ENCODE peak calls at places on chromosomes 11 and 22, in eight cellular contexts. N is GM04503, D is AG10803, W is AG20443, F is hippocampal formation, A is nucleus accumbens, T is T-helper 1 cell, B is SHP77 treated with DMSO at 0.1 percent for 48 hours. L is an unnamed sample.

GRCh38 chr11:128502736-128503135 is 84.6 kb downstream of the ETS1 start:
- DNase-seq in T (no peak), F (no peak), A (no peak), B (no peak), D (peak; percentile 90), W (no peak), N (peak; percentile 70), L (no peak)

GRCh38 chr11:36452231-36452630 is 57.8 kb downstream of the TRAF6 start:
- DNase-seq in F (no peak), W (no peak), B (no peak), A (no peak), T (no peak), N (no peak), D (peak; percentile 84), L (no peak)

GRCh38 chr22:32775957-32776356 is 25.5 kb upstream of the TIMP3 start:
- DNase-seq in D (no peak), T (no peak), N (no peak), W (peak; percentile 33), A (no peak), F (no peak), B (no peak), L (no peak)

GRCh38 chr22:25759825-25760231 is 17.8 kb downstream of the MYO18B start:
- DNase-seq in D (peak; percentile 93), T (no peak), N (peak; percentile 92), F (no peak), W (peak; percentile 87), A (no peak), B (no peak), L (no peak)

GRCh38 chr11:64055077-64055476 is 19.3 kb downstream of the FLRT1 start:
- DNase-seq in N (no peak), D (no peak), B (no peak), T (no peak), F (no peak), A (no peak), W (no peak), L (peak; percentile 84)

GRCh38 chr11:65988791-65989592 is 13.0 kb downstream of the EIF1AD start:
- DNase-seq in N (peak; percentile 78), T (peak; percentile 89), F (peak; percentile 88), B (peak; percentile 85), A (peak; percentile 77), D (peak; percentile 94), W (peak; percentile 91), L (peak; percentile 89)

GRCh38 chr11:19880088-19880345 is 167.4 kb downstream of the NAV2 start:
- DNase-seq in B (no peak), A (no peak), D (no peak), W (no peak), F (no peak), N (no peak), T (no peak), L (no peak)

GRCh38 chr11:33634291-33634834 is 66.3 kb downstream of the C11orf91 start:
- DNase-seq in B (no peak), D (peak; percentile 79), T (no peak), W (peak; percentile 32), F (no peak), N (no peak), A (no peak), L (no peak)

GRCh38 chr11:11291432-11292015 is 61.5 kb downstream of the CSNK2A3 start:
- DNase-seq in F (no peak), T (no peak), B (peak; percentile 39), A (no peak), N (no peak), D (no peak), W (no peak), L (no peak)

GRCh38 chr11:105202422-105202821 is 62.9 kb upstream of the CARD18 start:
- DNase-seq in T (no peak), D (no peak), F (no peak), A (no peak), W (no peak), N (no peak), B (no peak), L (no peak)

GRCh38 chr11:126318642-126319373 is 14.9 kb downstream of the DCPS start:
- DNase-seq in A (no peak), W (peak; percentile 87), D (peak; percentile 98), F (no peak), N (peak; percentile 90), B (no peak), T (no peak), L (no peak)

GRCh38 chr22:38412435-38413084 is 42.4 kb downstream of the KCNJ4 start:
- DNase-seq in F (no peak), W (peak; percentile 76), D (no peak), B (no peak), N (no peak), A (no peak), T (no peak), L (peak; percentile 75)

GRCh38 chr11:45362636-45363035 is 76.5 kb upstream of the SYT13 start:
- DNase-seq in A (no peak), T (no peak), W (no peak), B (no peak), F (no peak), D (no peak), N (no peak), L (no peak)

GRCh38 chr22:37043828-37044538 is 7.6 kb upstream of the KCTD17 start:
- DNase-seq in B (peak; percentile 49), N (no peak), F (no peak), D (peak; percentile 25), W (peak; percentile 51), T (no peak), A (no peak), L (peak; percentile 82)

GRCh38 chr11:126304457-126305072 is 705 bp downstream of the DCPS start:
- DNase-seq in D (no peak), T (no peak), N (no peak), F (no peak), A (no peak), W (no peak), B (no peak), L (no peak)

GRCh38 chr22:40036591-40037225 is 42.0 kb downstream of the FAM83F start:
- DNase-seq in D (peak; percentile 77), N (no peak), F (peak; percentile 28), A (no peak), W (peak; percentile 84), B (peak; percentile 55), T (no peak), L (no peak)

GRCh38 chr11:128520206-128520885 is 67.0 kb downstream of the ETS1 start:
- DNase-seq in A (no peak), T (no peak), W (no peak), D (no peak), N (no peak), F (no peak), B (no peak), L (no peak)

GRCh38 chr11:114079406-114080072 is 20.0 kb downstream of the ZBTB16 start:
- DNase-seq in F (no peak), N (no peak), D (no peak), W (no peak), B (no peak), A (no peak), T (no peak), L (peak; percentile 75)

GRCh38 chr22:47355776-47356432 is 593.5 kb downstream of the TBC1D22A start:
- DNase-seq in A (no peak), T (no peak), W (no peak), N (no peak), D (no peak), F (no peak), B (no peak), L (peak; percentile 61)

GRCh38 chr11:69136471-69136870 is 19.3 kb upstream of the SMIM38 start:
- DNase-seq in A (no peak), T (no peak), N (no peak), B (no peak), D (no peak), W (no peak), F (no peak), L (peak; percentile 70)

GRCh38 chr22:36850016-36850415 is 10.8 kb upstream of the NCF4 start:
- DNase-seq in W (no peak), F (no peak), N (no peak), B (no peak), D (no peak), T (no peak), A (no peak), L (no peak)

GRCh38 chr11:24373516-24373915 is 123.3 kb upstream of the LUZP2 start:
- DNase-seq in A (no peak), N (no peak), B (no peak), F (no peak), T (no peak), D (no peak), W (no peak), L (no peak)

GRCh38 chr22:32967285-32968101 is 90.7 kb downstream of the SYN3 start:
- DNase-seq in T (no peak), F (no peak), D (no peak), W (no peak), A (no peak), N (no peak), B (no peak), L (no peak)

GRCh38 chr11:129853508-129854228 is 38.0 kb downstream of the TMEM45B start:
- DNase-seq in D (no peak), T (peak; percentile 31), W (no peak), F (no peak), B (peak; percentile 78), N (no peak), A (no peak), L (no peak)

GRCh38 chr11:41245184-41245583 is 214.3 kb downstream of the LRRC4C start:
- DNase-seq in T (no peak), F (no peak), B (no peak), D (no peak), A (no peak), W (no peak), N (no peak), L (no peak)

GRCh38 chr22:33056108-33056507 is 2.1 kb downstream of the SYN3 start:
- DNase-seq in B (no peak), A (no peak), W (no peak), N (no peak), F (no peak), D (no peak), T (no peak), L (no peak)

GRCh38 chr11:114057147-114057546 is 2.4 kb upstream of the ZBTB16 start:
- DNase-seq in T (no peak), A (no peak), D (no peak), N (no peak), F (no peak), B (no peak), W (no peak), L (no peak)

GRCh38 chr11:134027671-134028070 is 41.2 kb upstream of the JAM3 start:
- DNase-seq in B (no peak), W (no peak), T (no peak), D (no peak), N (no peak), A (no peak), F (no peak), L (no peak)

GRCh38 chr11:33263549-33263948 is 6.4 kb downstream of the HIPK3 start:
- DNase-seq in T (no peak), W (no peak), F (no peak), A (no peak), B (no peak), N (no peak), D (no peak), L (no peak)

GRCh38 chr22:50672471-50673230 is at the start of gene SHANK3:
- DNase-seq in W (peak; percentile 17), D (no peak), B (no peak), T (no peak), A (no peak), N (no peak), F (no peak), L (peak; percentile 87)

GRCh38 chr11:77183421-77183984 is 55.5 kb downstream of the MYO7A start:
- DNase-seq in N (no peak), D (no peak), F (peak; percentile 26), T (no peak), W (no peak), A (peak; percentile 32), B (no peak), L (no peak)

GRCh38 chr11:838441-839279 is 3.7 kb downstream of the POLR2L start:
- DNase-seq in T (no peak), B (no peak), A (no peak), F (no peak), W (peak; percentile 49), D (peak; percentile 41), N (no peak), L (no peak)

GRCh38 chr11:103338621-103339484 is 229.6 kb downstream of the DYNC2H1 start:
- DNase-seq in N (no peak), F (no peak), W (no peak), D (peak; percentile 44), T (no peak), A (no peak), B (no peak), L (no peak)

GRCh38 chr11:117409511-117409910 is 81.9 kb downstream of the CEP164 start:
- DNase-seq in N (no peak), A (no peak), T (no peak), B (no peak), D (no peak), F (no peak), W (no peak), L (peak; percentile 47)